ENCODE peak calls at places on chromosomes 7 and 10, in five cellular contexts. R is glutamatergic neuron, G is ovary, L is AG10803, J is HL-60. E is an unnamed sample.

GRCh38 chr7:76054129-76055120 is 6.5 kb downstream of the MDH2 start:
- DNase-seq in R (no peak), G (no peak), L (peak; percentile 51), J (peak; percentile 78), E (no peak)

GRCh38 chr10:128985036-128985435 is 482.0 kb upstream of the MGMT start:
- DNase-seq in R (no peak), G (no peak), L (no peak), J (no peak), E (no peak)

GRCh38 chr10:122567056-122567660 is 6.6 kb downstream of the DMBT1 start:
- DNase-seq in R (peak; percentile 35), G (no peak), L (peak; percentile 5), J (no peak), E (peak; percentile 11)

GRCh38 chr10:65570143-65571010 is 1355.5 kb upstream of the LRRTM3 start:
- DNase-seq in R (peak; percentile 52), G (peak; percentile 19), L (peak; percentile 29), J (peak; percentile 14), E (no peak)

GRCh38 chr10:70928140-70928539 is 39.8 kb upstream of the PCBD1 start:
- DNase-seq in R (no peak), G (no peak), L (no peak), J (no peak), E (no peak)

GRCh38 chr10:75776738-75777504 is 345.5 kb downstream of the LRMDA start:
- DNase-seq in R (no peak), G (no peak), L (no peak), J (no peak), E (no peak)

GRCh38 chr7:17690030-17690429 is 250.3 kb downstream of the SNX13 start:
- DNase-seq in R (no peak), G (no peak), L (peak; percentile 91), J (peak; percentile 90), E (no peak)

GRCh38 chr7:22861576-22861975 is 38.9 kb upstream of the TOMM7 start:
- DNase-seq in R (no peak), G (no peak), L (no peak), J (no peak), E (no peak)

DNA sequence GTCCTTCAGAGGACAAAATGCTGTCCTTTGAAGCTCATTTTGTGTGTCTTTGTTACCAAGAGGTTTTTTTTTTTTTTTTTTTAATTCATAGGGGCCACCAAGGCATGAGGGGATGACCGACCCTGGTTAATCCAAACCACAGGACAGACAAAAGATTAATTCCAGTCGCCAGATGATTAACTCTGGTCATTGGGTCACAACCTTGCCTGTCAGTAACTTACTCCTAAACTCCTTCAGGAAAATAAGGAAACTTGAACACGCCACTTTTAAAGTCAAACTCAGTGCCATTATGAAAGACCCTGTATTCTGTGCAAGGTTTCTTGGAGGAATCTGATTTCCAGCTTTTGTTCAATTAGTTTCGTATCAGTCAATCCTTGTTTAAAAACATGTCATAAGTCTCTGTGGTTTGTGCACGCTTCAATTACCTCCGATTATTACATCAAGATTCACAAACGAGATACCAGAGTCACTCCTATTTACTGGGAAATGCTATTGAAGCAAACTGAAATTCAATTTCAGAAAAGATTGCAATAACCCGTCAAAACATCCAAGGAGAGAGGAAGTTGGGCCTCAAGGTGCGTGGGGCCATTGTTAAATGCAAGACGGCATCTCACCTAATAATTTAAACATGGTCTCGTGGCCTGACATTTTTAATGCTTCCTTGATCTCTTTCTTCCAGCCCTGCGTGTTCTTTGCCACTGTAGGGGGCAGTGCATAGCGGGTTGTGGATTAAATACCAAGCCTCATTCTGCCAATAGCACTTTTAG is 44.0 kb downstream of the NRP1 start:
- DNase-seq in R (no peak), G (no peak), L (no peak), J (no peak), E (no peak)
- TF ChIP-seq CTCF in R (no peak), G (no peak), L (peak; percentile 20), J (no peak), E (no peak)

DNA sequence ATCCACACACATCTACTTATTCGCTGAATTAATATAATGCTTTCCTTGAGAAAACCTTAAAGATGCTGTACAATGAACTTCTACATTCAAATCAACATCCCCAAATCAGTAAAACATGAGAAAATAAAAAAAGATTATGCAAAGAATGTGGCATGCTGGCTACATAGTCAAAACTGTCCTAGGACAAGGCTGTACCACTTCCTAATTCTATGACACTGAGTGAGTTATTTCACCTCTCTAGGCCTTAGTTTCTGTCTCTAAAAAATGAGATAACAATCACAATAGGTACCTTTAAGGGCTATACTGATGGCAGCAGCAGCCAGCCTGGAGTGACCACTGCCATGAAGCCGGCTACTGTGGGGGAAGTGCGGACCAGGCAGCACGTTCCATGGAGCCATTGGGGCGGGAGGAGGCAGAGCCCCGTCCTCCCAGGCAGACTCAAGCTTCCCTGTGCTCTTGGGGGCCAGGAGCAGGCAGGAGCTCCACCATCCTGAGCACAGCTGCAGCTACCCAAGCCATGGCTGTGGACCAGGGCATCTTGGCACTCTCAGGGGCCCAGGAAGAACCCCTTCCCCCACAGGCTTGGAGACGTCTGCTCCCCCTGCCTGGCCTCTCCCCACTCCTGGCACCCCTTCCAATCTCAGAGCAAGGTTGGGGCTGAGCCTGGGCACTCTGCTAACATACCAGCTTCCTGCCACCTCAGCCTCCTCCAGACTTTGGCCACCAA is 110.2 kb downstream of the ELAPOR2 start:
- DNase-seq in R (peak; percentile 18), G (no peak), L (no peak), J (no peak), E (peak; percentile 21)
- TF ChIP-seq CTCF in R (no peak), G (no peak), L (no peak), J (no peak), E (no peak)

GRCh38 chr7:50335795-50336754 is 31.6 kb downstream of the IKZF1 start:
- DNase-seq in R (no peak), G (no peak), L (no peak), J (peak; percentile 95), E (peak; percentile 80)

GRCh38 chr7:50342616-50343114 is 38.1 kb downstream of the IKZF1 start:
- DNase-seq in R (no peak), G (no peak), L (no peak), J (peak; percentile 86), E (no peak)

GRCh38 chr7:50341709-50342108 is 37.2 kb downstream of the IKZF1 start:
- DNase-seq in R (no peak), G (no peak), L (no peak), J (no peak), E (no peak)

GRCh38 chr7:50336909-50337703 is 32.6 kb downstream of the IKZF1 start:
- DNase-seq in R (no peak), G (no peak), L (no peak), J (no peak), E (no peak)

DNA sequence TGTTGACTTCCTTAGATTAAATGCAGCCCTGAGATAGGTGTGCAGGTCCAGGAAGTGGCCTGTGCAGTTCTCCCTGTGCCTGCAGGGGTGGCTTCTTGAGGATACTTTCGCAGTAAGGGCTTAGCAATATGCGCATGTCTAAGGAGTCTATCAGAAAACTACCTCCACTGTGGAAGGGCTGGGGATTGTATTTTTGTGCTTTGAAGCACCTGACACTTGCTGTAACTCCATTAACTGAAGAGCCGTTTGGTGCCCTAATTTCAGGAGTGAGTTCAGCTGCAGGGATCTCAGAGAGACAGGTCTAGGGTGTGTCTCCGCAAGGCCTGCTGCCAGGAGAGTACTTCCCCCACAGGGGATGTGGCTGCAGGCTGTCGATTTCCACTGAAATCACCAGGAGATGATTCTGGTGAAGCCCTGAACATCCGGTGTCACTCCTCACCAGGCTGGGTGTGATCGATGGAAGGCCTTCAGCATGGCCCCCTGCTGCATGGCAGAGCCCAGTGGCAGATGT is 35.5 kb downstream of the IKZF1 start:
- DNase-seq in R (no peak), G (no peak), L (no peak), J (peak; percentile 74), E (peak; percentile 65)
- TF ChIP-seq CTCF in R (no peak), G (no peak), L (no peak), J (no peak), E (peak; percentile 12)

GRCh38 chr7:55129409-55130078 is 110.7 kb downstream of the EGFR start:
- DNase-seq in R (no peak), G (no peak), L (peak; percentile 45), J (no peak), E (no peak)

GRCh38 chr7:55131421-55131929 is 112.7 kb downstream of the EGFR start:
- DNase-seq in R (peak; percentile 60), G (no peak), L (no peak), J (no peak), E (no peak)

GRCh38 chr7:55128693-55129394 is 110.0 kb downstream of the EGFR start:
- DNase-seq in R (peak; percentile 81), G (peak; percentile 51), L (peak; percentile 64), J (no peak), E (no peak)

GRCh38 chr7:55130554-55131198 is 111.9 kb downstream of the EGFR start:
- DNase-seq in R (peak; percentile 88), G (peak; percentile 72), L (peak; percentile 84), J (no peak), E (no peak)

GRCh38 chr7:55130079-55130476 is 111.3 kb downstream of the EGFR start:
- DNase-seq in R (no peak), G (peak; percentile 48), L (peak; percentile 72), J (no peak), E (no peak)
- TF ChIP-seq CTCF in R (no peak), G (no peak), L (peak; percentile 6), J (no peak), E (no peak)

DNA sequence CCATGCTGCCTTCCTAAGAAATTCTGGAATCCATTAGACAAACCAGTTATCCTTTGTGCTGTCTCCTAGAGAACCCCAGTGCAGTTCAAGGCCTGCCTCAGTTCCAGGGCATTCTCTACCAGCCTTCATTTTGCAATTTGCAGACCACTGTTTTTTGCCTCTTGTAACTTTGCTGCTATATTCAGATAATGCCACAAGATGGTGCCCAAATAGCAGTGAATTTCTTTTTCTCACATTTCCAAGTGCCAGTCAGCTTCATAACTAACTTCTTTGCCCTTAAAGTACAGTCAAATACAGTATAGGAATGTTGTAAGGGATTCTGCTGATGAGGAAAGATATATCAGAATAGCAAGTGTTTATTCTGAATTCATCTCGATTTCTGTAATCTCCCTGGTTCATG is 25.2 kb downstream of the LOXL4 start:
- DNase-seq in R (no peak), G (no peak), L (peak; percentile 51), J (no peak), E (no peak)
- TF ChIP-seq CTCF in R (peak; percentile 55), G (no peak), L (peak; percentile 70), J (no peak), E (peak; percentile 25)

GRCh38 chr7:100044719-100045118 is 4.9 kb upstream of the ZSCAN21 start:
- DNase-seq in R (no peak), G (no peak), L (no peak), J (peak; percentile 77), E (peak; percentile 33)
- TF ChIP-seq CTCF in R (no peak), G (no peak), L (no peak), J (no peak), E (peak; percentile 11)

GRCh38 chr10:5447611-5448071 is 35.3 kb downstream of the NET1 start:
- DNase-seq in R (no peak), G (no peak), L (no peak), J (no peak), E (no peak)

GRCh38 chr10:5449227-5449626 is 36.9 kb downstream of the NET1 start:
- DNase-seq in R (no peak), G (no peak), L (no peak), J (no peak), E (no peak)

GRCh38 chr10:5448333-5449048 is 36.1 kb downstream of the NET1 start:
- DNase-seq in R (no peak), G (no peak), L (no peak), J (no peak), E (no peak)

GRCh38 chr10:5450605-5451384 is 38.4 kb downstream of the NET1 start:
- DNase-seq in R (no peak), G (no peak), L (no peak), J (no peak), E (no peak)

GRCh38 chr10:5449823-5450222 is 37.5 kb downstream of the NET1 start:
- DNase-seq in R (no peak), G (peak; percentile 50), L (peak; percentile 81), J (peak; percentile 43), E (no peak)
- TF ChIP-seq CTCF in R (peak; percentile 15), G (no peak), L (peak; percentile 45), J (no peak), E (no peak)

E was measured in B cell.